ENCODE peak calls at places on chromosomes 7 and 10, in five cellular contexts. B, S, Y, G and I are unnamed samples.
A peak's percentile ranks its signal among the peaks of the same experiment; 100 is the strongest.

GRCh38 chr7:12596225-12596790 is 25.8 kb downstream of the SCIN start:
- DNase-seq in Y (no peak), B (no peak), G (no peak), S (no peak), I (no peak)

GRCh38 chr10:36097696-36098095 is 455.6 kb upstream of the FZD8 start:
- DNase-seq in G (no peak), B (no peak), S (no peak), Y (no peak), I (no peak)

GRCh38 chr10:2173328-2173727 is 436.0 kb upstream of the ADARB2 start:
- DNase-seq in S (no peak), B (no peak), Y (no peak), G (no peak), I (no peak)

GRCh38 chr7:30232366-30232765 is 52.0 kb upstream of the ZNRF2 start:
- DNase-seq in G (no peak), B (no peak), Y (no peak), S (no peak), I (no peak)

GRCh38 chr10:67607472-67607871 is 88.5 kb downstream of the CTNNA3 start:
- DNase-seq in B (no peak), G (no peak), Y (no peak), S (no peak), I (no peak)

GRCh38 chr10:103839867-103840746 is 15.3 kb downstream of the SH3PXD2A start:
- DNase-seq in G (no peak), B (peak; percentile 66), Y (peak; percentile 70), S (peak; percentile 31), I (no peak)

GRCh38 chr7:66847879-66848810 is 72.9 kb upstream of the TMEM248 start:
- DNase-seq in Y (no peak), S (peak; percentile 92), B (peak; percentile 55), G (no peak), I (peak; percentile 16)

GRCh38 chr10:90740265-90740664 is 117.6 kb downstream of the HTR7 start:
- DNase-seq in Y (no peak), S (no peak), G (no peak), B (no peak), I (no peak)

GRCh38 chr7:10122573-10123100 is 851.0 kb upstream of the PHF14 start:
- DNase-seq in G (peak; percentile 20), B (no peak), Y (no peak), S (peak; percentile 71), I (no peak)

GRCh38 chr10:74333174-74333573 is 182.2 kb downstream of the ADK start:
- DNase-seq in S (no peak), G (no peak), Y (no peak), B (no peak), I (no peak)

GRCh38 chr10:88389456-88389855 is 193.7 kb downstream of the RNLS start:
- DNase-seq in B (no peak), G (no peak), S (peak; percentile 69), Y (no peak), I (peak; percentile 55)

GRCh38 chr7:67462781-67463191 is 466.2 kb downstream of the TYW1 start:
- DNase-seq in G (no peak), B (no peak), S (no peak), Y (no peak), I (no peak)

GRCh38 chr7:139589474-139589873 is 66.0 kb downstream of the CLEC2L start:
- DNase-seq in G (no peak), Y (no peak), S (peak; percentile 13), B (no peak), I (no peak)

GRCh38 chr10:80924063-80924952 is 386.6 kb downstream of the SH2D4B start:
- DNase-seq in Y (peak; percentile 77), G (peak; percentile 62), B (peak; percentile 64), S (peak; percentile 57), I (peak; percentile 80)

GRCh38 chr10:14952851-14953451 is 945 bp downstream of the DCLRE1C start:
- DNase-seq in Y (no peak), S (no peak), G (peak; percentile 30), B (peak; percentile 45), I (no peak)

GRCh38 chr10:95308389-95309302 is 17.8 kb upstream of the PDLIM1 start:
- DNase-seq in B (no peak), G (no peak), Y (no peak), S (peak; percentile 97), I (peak; percentile 40)

GRCh38 chr10:22723343-22723779 is 9.0 kb upstream of the PIP4K2A start:
- DNase-seq in Y (no peak), G (no peak), B (no peak), S (no peak), I (no peak)

GRCh38 chr10:72171175-72171630 is 44.6 kb upstream of the ANAPC16 start:
- DNase-seq in Y (no peak), S (peak; percentile 89), G (no peak), B (no peak), I (peak; percentile 97)

GRCh38 chr10:18340496-18341051 is 200.3 kb downstream of the CACNB2 start:
- DNase-seq in G (no peak), B (no peak), S (no peak), Y (no peak), I (peak; percentile 2)

GRCh38 chr10:91691981-91692380 is 59.1 kb upstream of the PPP1R3C start:
- DNase-seq in Y (no peak), G (no peak), S (no peak), B (no peak), I (no peak)

GRCh38 chr7:31114593-31115343 is 62.7 kb downstream of the ADCYAP1R1 start:
- DNase-seq in B (no peak), S (peak; percentile 50), Y (peak; percentile 50), G (peak; percentile 51), I (peak; percentile 48)

GRCh38 chr7:23106491-23106800 is 861 bp downstream of the KLHL7 start:
- DNase-seq in G (no peak), S (no peak), B (no peak), Y (peak; percentile 63), I (no peak)

GRCh38 chr7:157076466-157076865 is 62.3 kb upstream of the UBE3C start:
- DNase-seq in S (no peak), B (no peak), G (no peak), Y (no peak), I (no peak)

GRCh38 chr7:157079116-157079515 is 59.6 kb upstream of the UBE3C start:
- DNase-seq in S (no peak), G (no peak), Y (no peak), B (no peak), I (no peak)

GRCh38 chr7:157077021-157077420 is 61.7 kb upstream of the UBE3C start:
- DNase-seq in Y (no peak), G (no peak), B (no peak), S (no peak), I (no peak)

GRCh38 chr7:157080111-157080730 is 58.5 kb upstream of the UBE3C start:
- DNase-seq in Y (no peak), G (no peak), B (no peak), S (no peak), I (no peak)

DNA sequence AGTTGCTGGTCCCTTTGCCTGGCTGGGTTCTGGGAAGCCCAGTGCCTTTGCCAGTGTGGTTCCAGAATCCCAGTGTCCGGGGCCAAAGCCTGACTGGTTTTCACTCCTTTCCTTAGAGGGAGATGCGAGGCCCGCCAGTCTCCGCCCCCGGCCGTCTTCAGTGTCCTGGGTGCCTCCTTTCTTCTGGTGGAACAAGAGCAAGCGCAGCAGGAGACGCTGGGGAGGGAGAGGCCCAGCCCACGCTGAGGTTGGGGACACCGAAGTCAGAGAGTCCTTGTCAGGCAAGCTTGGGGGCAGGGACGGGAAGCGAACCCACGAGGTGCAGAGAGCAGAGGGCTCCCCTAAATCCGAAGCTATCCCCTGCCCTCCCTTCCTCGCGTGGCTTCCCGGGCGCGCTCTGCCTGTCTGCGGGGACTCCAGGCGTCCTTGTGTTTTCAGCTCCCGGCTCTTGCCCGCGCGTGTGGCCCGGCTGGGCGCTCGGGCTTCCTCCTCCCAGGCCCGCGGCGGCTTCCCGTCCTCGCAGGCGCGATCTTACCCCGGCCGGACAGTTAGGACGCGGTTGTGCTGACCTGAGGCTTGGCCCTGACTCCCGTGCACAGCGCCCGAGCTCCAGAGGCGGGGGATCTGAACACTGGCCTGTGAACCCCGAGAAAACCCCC is 60.6 kb upstream of the UBE3C start:
- DNase-seq in S (no peak), Y (peak; percentile 64), B (peak; percentile 60), G (no peak), I (no peak)
- H2BK12ac ChIP-seq in S (no peak overlapping the region), Y (peak overlapping the region; percentile 60), B (no peak overlapping the region), G (no peak overlapping the region), I (no peak overlapping the region)

DNA sequence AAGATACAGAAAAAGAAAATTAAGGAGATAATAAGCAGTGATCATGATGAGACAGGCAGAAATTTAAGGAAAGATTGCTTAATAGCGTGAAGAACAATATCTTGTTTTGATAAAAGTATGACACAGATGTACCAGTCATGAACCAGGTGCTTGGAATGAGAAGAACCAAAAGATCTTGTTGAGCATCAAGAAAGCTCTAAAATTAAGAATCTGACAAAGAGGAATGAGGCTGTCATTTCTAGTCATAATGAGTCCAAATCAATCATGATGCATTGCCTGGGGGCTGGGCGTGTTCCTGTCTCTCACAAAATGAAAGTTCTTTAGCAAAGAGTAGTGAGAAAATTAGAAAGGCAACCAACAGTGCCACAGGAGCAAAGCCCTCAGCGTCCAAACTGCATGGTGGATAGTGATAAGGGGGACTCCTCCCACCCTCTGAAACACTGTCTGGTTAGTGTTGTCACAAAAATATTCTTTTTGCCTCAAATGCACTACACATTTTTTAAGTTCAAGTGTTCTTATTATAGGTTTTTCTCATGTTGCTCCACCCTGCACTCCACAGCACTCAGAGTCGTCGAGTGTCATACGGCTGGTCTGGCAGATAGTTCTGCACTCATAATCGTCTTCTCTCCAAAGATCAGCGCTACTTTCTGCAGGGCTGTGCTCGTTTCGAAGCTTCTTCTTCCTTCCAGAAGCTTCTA is 439.6 kb downstream of the TNS3 start:
- DNase-seq in G (no peak), S (no peak), Y (no peak), B (no peak), I (no peak)
- H4K8ac ChIP-seq in G (no peak overlapping the region), S (no peak overlapping the region), Y (no peak overlapping the region), B (no peak overlapping the region), I (no peak overlapping the region)

DNA sequence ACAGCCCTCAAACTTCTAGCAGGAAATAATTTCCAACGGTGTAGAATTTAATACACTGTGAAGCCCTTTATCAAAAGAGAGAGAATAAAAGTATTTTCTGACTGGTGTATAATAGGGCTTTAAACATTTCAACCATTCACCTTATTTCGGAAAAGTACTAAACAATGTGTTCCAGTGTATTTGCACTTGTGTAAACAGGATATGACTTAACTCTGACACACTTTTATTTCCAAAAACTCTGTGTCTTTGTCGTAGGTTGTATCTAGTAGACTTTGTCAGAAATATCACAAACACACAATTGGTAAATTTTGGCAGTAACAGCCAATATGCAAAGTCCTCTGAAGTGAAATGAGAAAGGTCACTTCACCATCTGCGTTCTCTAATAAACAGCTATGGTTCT is 10.3 kb upstream of the TSPAN13 start:
- DNase-seq in S (peak; percentile 59), B (no peak), G (no peak), Y (no peak), I (no peak)
- H2BK12ac ChIP-seq in S (no peak overlapping the region), B (no peak overlapping the region), G (no peak overlapping the region), Y (no peak overlapping the region), I (no peak overlapping the region)

DNA sequence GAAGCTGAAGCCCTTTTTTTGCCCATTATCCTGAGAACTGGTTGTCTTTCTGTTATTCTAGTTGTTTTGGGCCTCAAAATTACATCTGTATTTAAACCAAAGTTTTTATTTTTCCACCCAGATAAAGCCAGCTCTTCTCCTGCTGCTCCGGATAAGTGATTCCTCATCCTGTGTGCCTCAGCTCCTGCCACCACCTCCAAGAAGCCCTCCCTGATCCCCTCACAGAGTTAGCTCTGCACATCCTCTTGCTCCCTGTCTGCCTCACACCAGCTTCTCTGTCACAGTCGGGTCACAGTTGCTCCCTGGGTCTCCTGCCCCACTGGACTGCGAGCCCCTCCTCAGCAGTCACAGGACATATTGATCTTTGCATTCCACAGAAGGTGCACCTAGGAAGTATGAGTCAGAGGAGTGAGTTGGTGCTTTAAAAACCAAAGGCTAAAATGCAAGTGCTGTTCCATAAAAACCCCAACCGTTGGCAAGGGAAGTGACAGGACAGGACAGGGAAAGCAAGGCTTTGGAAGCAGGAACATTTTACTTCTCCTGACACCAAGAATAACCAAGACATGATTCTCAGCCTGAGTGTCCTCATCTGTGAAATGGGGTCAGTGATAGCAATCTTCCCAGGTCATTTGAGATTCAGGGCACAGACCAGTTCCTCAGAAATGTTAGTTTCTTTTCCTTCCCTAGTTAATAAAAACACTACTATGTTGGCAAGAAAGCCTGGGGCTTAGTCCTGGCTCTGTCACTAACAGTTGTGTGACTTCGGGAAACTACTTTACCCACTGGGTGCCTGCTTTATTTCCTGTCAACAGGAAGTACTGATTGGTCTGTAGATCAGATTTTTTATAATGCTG is 36.5 kb upstream of the EEPD1 start:
- DNase-seq in G (no peak), Y (no peak), B (no peak), S (no peak), I (no peak)
- H4K8ac ChIP-seq in G (no peak overlapping the region), Y (no peak overlapping the region), B (no peak overlapping the region), S (no peak overlapping the region), I (no peak overlapping the region)